ENCODE peak calls at places on chromosomes 5 and 9, in ten cellular contexts. E, N, L, C, H, A, M, Y, U and R are unnamed samples.

GRCh38 chr5:96641368-96641767 is 20.8 kb upstream of the CAST start:
- DNase-seq in E (no peak), N (no peak), L (no peak), C (no peak), H (no peak), A (no peak), M (no peak), Y (no peak), U (no peak), R (no peak)

GRCh38 chr5:20041326-20041977 is 53.5 kb upstream of the CDH18 start:
- DNase-seq in E (peak), N (no peak), L (no peak), C (no peak), H (no peak), A (no peak), M (no peak), Y (no peak), U (no peak), R (no peak)

GRCh38 chr5:106019271-106019670 is 1651.5 kb downstream of the EFNA5 start:
- DNase-seq in E (no peak), N (no peak), L (no peak), C (no peak), H (no peak), A (no peak), M (no peak), Y (no peak), U (no peak), R (no peak)

GRCh38 chr5:179824745-179825112 is 4.0 kb downstream of the SQSTM1 start:
- DNase-seq in E (no peak), N (no peak), L (no peak), C (peak), H (no peak), A (no peak), M (no peak), Y (no peak), U (no peak), R (no peak)

GRCh38 chr5:179413711-179414458 is 68.6 kb upstream of the ADAMTS2 start:
- DNase-seq in E (no peak), N (no peak), L (no peak), C (no peak), H (no peak), A (no peak), M (no peak), Y (no peak), U (no peak), R (no peak)

GRCh38 chr5:114360816-114361723 is 800 bp upstream of the KCNN2 start:
- DNase-seq in E (no peak), N (peak), L (peak), C (peak), H (peak), A (peak), M (peak), Y (peak), U (peak), R (peak)

GRCh38 chr5:170151105-170151831 is 45.6 kb downstream of the FOXI1 start:
- DNase-seq in E (peak), N (no peak), L (no peak), C (no peak), H (peak), A (peak), M (no peak), Y (peak), U (peak), R (no peak)

GRCh38 chr9:129131300-129132145 is 20.3 kb downstream of the PTPA start:
- DNase-seq in E (peak), N (peak), L (peak), C (peak), H (peak), A (peak), M (peak), Y (peak), U (peak), R (no peak)

GRCh38 chr5:16540421-16540820 is 74.8 kb upstream of the ZNF622 start:
- DNase-seq in E (peak), N (peak), L (no peak), C (no peak), H (no peak), A (no peak), M (no peak), Y (no peak), U (no peak), R (no peak)

GRCh38 chr5:4640793-4641192 is 499.3 kb upstream of the ADAMTS16 start:
- DNase-seq in E (peak), N (no peak), L (no peak), C (no peak), H (no peak), A (no peak), M (peak), Y (no peak), U (no peak), R (no peak)

GRCh38 chr5:180113660-180114303 is 42.2 kb upstream of the RNF130 start:
- DNase-seq in E (no peak), N (no peak), L (no peak), C (no peak), H (no peak), A (no peak), M (no peak), Y (no peak), U (no peak), R (no peak)

GRCh38 chr9:87771251-87772006 is 45.5 kb downstream of the CTSL start:
- DNase-seq in E (no peak), N (no peak), L (no peak), C (no peak), H (no peak), A (no peak), M (peak), Y (peak), U (peak), R (no peak)

GRCh38 chr5:94945656-94946055 is 327.2 kb downstream of the SLF1 start:
- DNase-seq in E (no peak), N (peak), L (no peak), C (no peak), H (peak), A (no peak), M (no peak), Y (peak), U (peak), R (no peak)

GRCh38 chr5:163993126-163993525 is 487.7 kb downstream of the MAT2B start:
- DNase-seq in E (no peak), N (no peak), L (no peak), C (no peak), H (no peak), A (no peak), M (no peak), Y (no peak), U (no peak), R (no peak)

GRCh38 chr9:13900449-13900848 is 413.5 kb downstream of the NFIB start:
- DNase-seq in E (no peak), N (no peak), L (no peak), C (no peak), H (peak), A (no peak), M (peak), Y (no peak), U (no peak), R (no peak)

GRCh38 chr9:77846957-77847574 is 184.5 kb downstream of the GNAQ start:
- DNase-seq in E (no peak), N (no peak), L (no peak), C (no peak), H (no peak), A (no peak), M (no peak), Y (no peak), U (no peak), R (no peak)

GRCh38 chr9:133856798-133857197 is 118.6 kb upstream of the SARDH start:
- DNase-seq in E (no peak), N (no peak), L (no peak), C (no peak), H (no peak), A (no peak), M (no peak), Y (no peak), U (no peak), R (no peak)

GRCh38 chr9:91425270-91425669 is 1.6 kb upstream of the NFIL3 start:
- DNase-seq in E (peak), N (no peak), L (no peak), C (no peak), H (no peak), A (no peak), M (no peak), Y (no peak), U (no peak), R (no peak)

GRCh38 chr9:98172604-98173003 is 19.8 kb downstream of the CORO2A start:
- DNase-seq in E (no peak), N (no peak), L (no peak), C (peak), H (no peak), A (no peak), M (peak), Y (no peak), U (no peak), R (no peak)

GRCh38 chr5:78757269-78758053 is 108.9 kb upstream of the LHFPL2 start:
- DNase-seq in E (peak), N (no peak), L (no peak), C (no peak), H (no peak), A (no peak), M (no peak), Y (no peak), U (peak), R (no peak)

GRCh38 chr5:148427370-148428042 is 43.7 kb downstream of the FBXO38 start:
- DNase-seq in E (no peak), N (no peak), L (no peak), C (no peak), H (no peak), A (no peak), M (no peak), Y (no peak), U (peak), R (no peak)

GRCh38 chr5:132056610-132057497 is 3.6 kb upstream of the IL3 start:
- DNase-seq in E (no peak), N (peak), L (peak), C (peak), H (no peak), A (no peak), M (no peak), Y (no peak), U (peak), R (no peak)

GRCh38 chr9:117034862-117035261 is 347.8 kb downstream of the TRIM32 start:
- DNase-seq in E (peak), N (no peak), L (peak), C (no peak), H (no peak), A (no peak), M (peak), Y (no peak), U (no peak), R (no peak)

GRCh38 chr5:130138406-130139060 is 234.3 kb downstream of the CHSY3 start:
- DNase-seq in E (peak), N (no peak), L (no peak), C (no peak), H (no peak), A (no peak), M (no peak), Y (no peak), U (no peak), R (no peak)

GRCh38 chr5:136768457-136768856 is 403.1 kb upstream of the TRPC7 start:
- DNase-seq in E (no peak), N (no peak), L (no peak), C (no peak), H (no peak), A (no peak), M (no peak), Y (no peak), U (no peak), R (no peak)

GRCh38 chr9:16730162-16730561 is 140.3 kb downstream of the BNC2 start:
- DNase-seq in E (no peak), N (no peak), L (no peak), C (no peak), H (no peak), A (no peak), M (no peak), Y (no peak), U (no peak), R (no peak)

GRCh38 chr9:124569942-124570341 is 62.7 kb upstream of the NR5A1 start:
- DNase-seq in E (no peak), N (no peak), L (no peak), C (no peak), H (no peak), A (no peak), M (no peak), Y (no peak), U (no peak), R (no peak)

GRCh38 chr9:70444904-70445303 is 30.4 kb upstream of the KLF9 start:
- DNase-seq in E (peak), N (no peak), L (no peak), C (no peak), H (no peak), A (no peak), M (no peak), Y (no peak), U (no peak), R (no peak)

GRCh38 chr5:91386120-91386519 is 3.0 kb upstream of the ARRDC3 start:
- DNase-seq in E (no peak), N (no peak), L (no peak), C (no peak), H (no peak), A (no peak), M (no peak), Y (no peak), U (no peak), R (no peak)

GRCh38 chr5:66828551-66829421 is 232.6 kb downstream of the MAST4 start:
- DNase-seq in E (peak), N (peak), L (peak), C (peak), H (peak), A (no peak), M (peak), Y (peak), U (peak), R (no peak)
- H3K27ac ChIP-seq in E (peak), N (no peak), L (no peak), C (peak), H (no peak), A (no peak), M (no peak), Y (peak), U (peak), R (no peak)

GRCh38 chr9:71515103-71515502 is 253.2 kb downstream of the CEMIP2 start:
- DNase-seq in E (no peak), N (peak), L (no peak), C (no peak), H (no peak), A (no peak), M (no peak), Y (no peak), U (no peak), R (no peak)

GRCh38 chr9:71521132-71521531 is 247.2 kb downstream of the CEMIP2 start:
- DNase-seq in E (no peak), N (no peak), L (no peak), C (no peak), H (no peak), A (no peak), M (no peak), Y (no peak), U (no peak), R (no peak)

GRCh38 chr9:71514344-71514975 is 253.9 kb downstream of the CEMIP2 start:
- DNase-seq in E (peak), N (no peak), L (no peak), C (no peak), H (no peak), A (no peak), M (no peak), Y (no peak), U (no peak), R (no peak)

GRCh38 chr9:71519098-71519497 is 249.2 kb downstream of the CEMIP2 start:
- DNase-seq in E (no peak), N (no peak), L (no peak), C (no peak), H (no peak), A (no peak), M (peak), Y (no peak), U (no peak), R (no peak)

DNA sequence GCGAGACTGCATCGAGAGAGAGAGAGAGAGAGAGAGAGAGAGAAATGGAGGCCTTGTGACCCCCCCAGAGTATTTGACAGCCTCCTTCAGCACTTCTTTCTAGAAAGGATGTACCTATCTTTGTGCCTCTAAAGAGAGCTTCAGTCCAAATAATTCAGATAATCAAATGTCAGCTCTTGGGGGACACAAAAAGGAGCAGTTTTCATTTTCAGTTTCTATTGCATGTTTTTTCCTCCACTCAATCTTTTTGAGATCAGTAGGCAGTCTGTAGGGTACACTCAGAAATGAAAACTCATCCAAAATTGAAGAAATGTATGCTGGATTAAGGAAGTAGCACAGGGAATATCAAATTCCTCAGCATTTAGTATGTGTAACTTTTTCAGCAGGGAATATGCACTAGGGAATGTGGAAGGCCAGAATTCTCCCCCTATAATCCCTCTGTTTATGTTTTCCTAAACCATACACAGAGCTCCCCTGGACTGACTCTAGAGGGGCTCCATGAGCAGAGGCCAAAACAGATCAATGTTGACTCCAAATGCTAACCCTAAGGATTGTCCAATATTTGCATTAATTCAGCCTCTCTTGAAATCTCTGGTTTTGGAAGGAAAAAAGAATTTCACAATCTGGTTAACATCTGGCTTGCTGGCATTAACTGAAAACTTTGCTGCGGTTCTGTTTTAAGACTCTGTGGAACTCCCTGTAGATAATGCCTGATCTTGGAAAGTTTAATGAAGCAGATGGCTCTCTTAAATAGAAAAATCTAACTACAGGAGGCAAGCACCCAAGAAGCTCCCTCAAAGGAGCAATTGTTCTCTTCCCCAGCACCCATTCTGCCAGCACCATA is 250.0 kb downstream of the CEMIP2 start:
- DNase-seq in E (peak), N (no peak), L (no peak), C (no peak), H (no peak), A (no peak), M (no peak), Y (no peak), U (no peak), R (no peak)
- H3K27ac ChIP-seq in E (no peak), N (no peak), L (no peak), C (no peak), H (no peak), A (no peak), M (no peak), Y (no peak), U (no peak), R (no peak)

DNA sequence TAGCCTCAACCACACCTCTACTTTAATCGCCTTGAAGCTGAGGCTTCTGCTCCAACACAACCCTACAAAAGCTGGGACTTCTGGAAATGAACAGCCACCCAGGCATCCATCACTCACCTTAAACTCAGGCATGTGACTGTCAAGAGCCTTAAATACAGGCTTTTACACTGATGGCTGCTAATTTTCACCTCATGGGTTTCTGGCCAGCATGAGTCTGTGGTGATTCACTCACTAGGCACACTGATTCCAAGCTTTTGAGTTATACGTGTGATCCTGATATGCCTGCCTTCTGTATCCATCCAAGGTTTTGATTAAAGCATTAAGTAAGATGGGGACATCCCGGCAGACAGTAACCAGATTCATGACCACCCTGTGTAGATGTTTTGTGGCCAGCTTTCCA is 8.9 kb downstream of the NSUN2 start:
- DNase-seq in E (peak), N (no peak), L (no peak), C (no peak), H (no peak), A (no peak), M (no peak), Y (no peak), U (no peak), R (no peak)
- H3K27ac ChIP-seq in E (no peak), N (no peak), L (no peak), C (no peak), H (no peak), A (no peak), M (no peak), Y (no peak), U (no peak), R (no peak)

DNA sequence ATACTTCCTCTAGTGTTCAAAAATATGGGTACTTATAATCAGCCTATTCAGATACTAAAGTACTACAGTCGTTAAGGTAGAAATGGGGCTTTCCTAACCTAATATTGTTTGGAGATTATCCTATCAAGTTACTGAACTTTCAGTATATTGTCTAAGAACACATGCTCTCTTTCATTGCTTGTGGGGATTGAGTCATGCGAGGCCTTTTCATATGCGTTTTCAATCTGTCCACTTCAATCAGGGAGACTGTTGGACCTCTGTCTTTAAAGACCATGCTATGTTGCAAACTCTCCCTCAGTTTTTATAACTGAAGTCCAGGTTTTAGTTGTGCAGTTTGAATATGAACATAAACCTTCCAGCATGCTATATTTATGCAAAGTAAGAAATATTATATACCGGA is 15.0 kb downstream of the PRR16 start:
- DNase-seq in E (no peak), N (no peak), L (no peak), C (no peak), H (no peak), A (no peak), M (no peak), Y (no peak), U (no peak), R (no peak)
- H3K27ac ChIP-seq in E (no peak), N (no peak), L (no peak), C (no peak), H (no peak), A (no peak), M (no peak), Y (no peak), U (no peak), R (no peak)

GRCh38 chr5:168136340-168136739 is 155.1 kb upstream of the WWC1 start:
- DNase-seq in E (no peak), N (no peak), L (no peak), C (no peak), H (no peak), A (no peak), M (no peak), Y (no peak), U (peak), R (no peak)

GRCh38 chr5:168135897-168136296 is 155.5 kb upstream of the WWC1 start:
- DNase-seq in E (no peak), N (no peak), L (no peak), C (no peak), H (no peak), A (no peak), M (no peak), Y (no peak), U (no peak), R (no peak)

GRCh38 chr5:168132186-168132585 is 159.3 kb upstream of the WWC1 start:
- DNase-seq in E (peak), N (no peak), L (no peak), C (no peak), H (no peak), A (no peak), M (no peak), Y (no peak), U (no peak), R (no peak)

GRCh38 chr5:168140256-168140655 is 151.2 kb upstream of the WWC1 start:
- DNase-seq in E (no peak), N (no peak), L (no peak), C (no peak), H (no peak), A (no peak), M (no peak), Y (no peak), U (no peak), R (no peak)

DNA sequence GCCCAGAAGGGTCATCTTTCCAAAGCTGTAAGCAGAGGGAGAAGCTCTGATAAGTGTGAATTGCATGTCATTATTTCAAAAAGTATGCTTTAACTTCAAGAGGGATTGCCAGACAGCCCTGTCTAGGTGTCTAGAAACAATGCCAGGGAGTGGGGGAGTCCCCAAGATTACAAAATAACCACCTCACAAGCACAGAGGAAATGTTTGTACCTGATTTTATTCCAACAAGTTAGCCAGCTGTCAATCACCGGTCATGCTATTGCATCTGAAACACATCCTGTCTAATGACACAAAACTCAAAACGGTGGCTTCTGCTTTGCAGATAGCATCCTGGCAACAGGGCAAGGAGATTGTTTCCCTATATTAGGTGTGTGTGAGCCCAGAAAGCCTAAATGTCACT is 154.2 kb upstream of the WWC1 start:
- DNase-seq in E (no peak), N (no peak), L (no peak), C (no peak), H (no peak), A (no peak), M (no peak), Y (no peak), U (no peak), R (no peak)
- H3K27ac ChIP-seq in E (no peak), N (no peak), L (no peak), C (no peak), H (no peak), A (no peak), M (no peak), Y (no peak), U (no peak), R (no peak)